ENCODE peak calls at places on chromosomes 13 and 19, in six cellular contexts. A, I, Z, H, G and M are unnamed samples.

GRCh38 chr19:19232231-19232630 is 20.5 kb downstream of the NCAN start:
- DNase-seq in Z (no peak), H (no peak), I (no peak), A (no peak), G (no peak), M (no peak)

GRCh38 chr19:29618871-29619270 is 12.8 kb downstream of the POP4 start:
- DNase-seq in H (no peak), G (no peak), A (no peak), Z (no peak), I (no peak), M (no peak)

GRCh38 chr13:91346848-91347211 is 657 bp upstream of the MIR17HG start:
- DNase-seq in I (peak; percentile 57), A (no peak), Z (peak; percentile 81), H (no peak), G (peak; percentile 83), M (peak; percentile 42)

GRCh38 chr13:105763851-105764250 is 771.6 kb downstream of the EFNB2 start:
- DNase-seq in Z (no peak), H (peak; percentile 45), G (no peak), A (no peak), I (no peak), M (no peak)

GRCh38 chr19:44741841-44742352 is 6.6 kb upstream of the BCL3 start:
- DNase-seq in A (peak; percentile 98), G (peak; percentile 62), H (peak; percentile 100), I (peak; percentile 43), Z (no peak), M (peak; percentile 99)

GRCh38 chr13:66200555-66200954 is 1029.6 kb downstream of the PCDH9 start:
- DNase-seq in A (no peak), Z (no peak), H (peak; percentile 3), G (peak; percentile 19), I (no peak), M (no peak)

GRCh38 chr13:66972659-66973058 is 257.5 kb downstream of the PCDH9 start:
- DNase-seq in I (no peak), Z (no peak), H (no peak), G (no peak), A (no peak), M (no peak)

GRCh38 chr13:55432814-55433213 is 1707.9 kb upstream of the PRR20A start:
- DNase-seq in I (no peak), Z (no peak), H (no peak), A (no peak), G (no peak), M (no peak)